ENCODE peak calls at places on chromosome 17, in seven cellular contexts. B is fibroblast of the aortic adventitia, J is neural crest cell, A is WTC11, C is cardiac fibroblast, V is testis, Q is bronchial epithelial cell. Z is an unnamed sample.

GRCh38 chr17:77479817-77480508 is 339.2 kb downstream of the SEC14L1 start:
- DNase-seq in A (no peak), B (no peak), C (no peak), V (no peak), Q (no peak), J (no peak), Z (no peak)

GRCh38 chr17:78935419-78936323 is 10.5 kb upstream of the TIMP2 start:
- DNase-seq in C (peak; percentile 99), Q (peak; percentile 18), V (peak; percentile 73), J (no peak), B (peak; percentile 99), A (no peak), Z (no peak)

GRCh38 chr17:33751702-33752065 is 458.6 kb upstream of the ASIC2 start:
- DNase-seq in Q (no peak), J (no peak), B (no peak), C (no peak), A (peak; percentile 53), V (no peak), Z (no peak)

GRCh38 chr17:51487947-51488346 is 227.6 kb downstream of the UTP18 start:
- DNase-seq in B (no peak), J (no peak), V (peak; percentile 38), C (peak; percentile 3), A (peak; percentile 33), Q (peak; percentile 17), Z (peak; percentile 5)

GRCh38 chr17:14121952-14122351 is 52.6 kb downstream of the COX10 start:
- DNase-seq in A (no peak), B (no peak), C (no peak), J (no peak), Q (no peak), V (no peak), Z (no peak)

GRCh38 chr17:33234930-33235685 is 58.0 kb downstream of the ASIC2 start:
- DNase-seq in A (no peak), C (peak; percentile 90), Q (peak; percentile 97), V (peak; percentile 81), B (peak; percentile 91), J (no peak), Z (no peak)

GRCh38 chr17:28712037-28712704 is 483 bp upstream of the PROCA1 start:
- DNase-seq in A (peak; percentile 68), Q (no peak), B (no peak), J (peak; percentile 35), C (no peak), V (peak; percentile 36), Z (peak; percentile 65)

GRCh38 chr17:278055-279028 is 74.3 kb downstream of the RPH3AL start:
- DNase-seq in A (no peak), Q (no peak), C (no peak), V (no peak), B (no peak), J (no peak), Z (no peak)

GRCh38 chr17:82664701-82665182 is 16.5 kb upstream of the WDR45B start:
- DNase-seq in C (no peak), A (no peak), V (no peak), B (no peak), Q (no peak), J (no peak), Z (no peak)

GRCh38 chr17:56925088-56925487 is 11.2 kb upstream of the TRIM25 start:
- DNase-seq in V (no peak), J (no peak), A (no peak), B (no peak), Q (no peak), C (no peak), Z (no peak)

GRCh38 chr17:77498056-77498785 is 357.5 kb downstream of the SEC14L1 start:
- DNase-seq in B (no peak), J (no peak), C (no peak), A (no peak), V (peak; percentile 11), Q (no peak), Z (no peak)

GRCh38 chr17:45009676-45010467 is 41.6 kb downstream of the DCAKD start:
- DNase-seq in A (no peak), V (no peak), B (no peak), J (no peak), C (no peak), Q (no peak), Z (no peak)

GRCh38 chr17:48740537-48740936 is 12.0 kb upstream of the HOXB13 start:
- DNase-seq in V (no peak), Q (no peak), B (no peak), J (no peak), A (no peak), C (no peak), Z (no peak)

GRCh38 chr17:15510361-15510760 is 42.9 kb upstream of the CDRT4 start:
- DNase-seq in C (peak; percentile 88), A (no peak), Q (peak; percentile 57), B (peak; percentile 67), J (no peak), V (no peak), Z (no peak)

GRCh38 chr17:80738987-80739730 is 194.5 kb downstream of the RPTOR start:
- DNase-seq in A (no peak), Q (no peak), V (no peak), B (no peak), C (no peak), J (no peak), Z (no peak)

GRCh38 chr17:79039171-79039570 is 15.2 kb downstream of the C1QTNF1 start:
- DNase-seq in B (no peak), Q (no peak), C (no peak), J (no peak), V (no peak), A (no peak), Z (no peak)

GRCh38 chr17:74153821-74154430 is 49.6 kb upstream of the RPL38 start:
- DNase-seq in J (no peak), Q (no peak), A (no peak), B (no peak), V (no peak), C (no peak), Z (no peak)
- TF ChIP-seq CTCF in J (no peak), Q (no peak), A (no peak), B (no peak), V (no peak), C (no peak), Z (no peak)

DNA sequence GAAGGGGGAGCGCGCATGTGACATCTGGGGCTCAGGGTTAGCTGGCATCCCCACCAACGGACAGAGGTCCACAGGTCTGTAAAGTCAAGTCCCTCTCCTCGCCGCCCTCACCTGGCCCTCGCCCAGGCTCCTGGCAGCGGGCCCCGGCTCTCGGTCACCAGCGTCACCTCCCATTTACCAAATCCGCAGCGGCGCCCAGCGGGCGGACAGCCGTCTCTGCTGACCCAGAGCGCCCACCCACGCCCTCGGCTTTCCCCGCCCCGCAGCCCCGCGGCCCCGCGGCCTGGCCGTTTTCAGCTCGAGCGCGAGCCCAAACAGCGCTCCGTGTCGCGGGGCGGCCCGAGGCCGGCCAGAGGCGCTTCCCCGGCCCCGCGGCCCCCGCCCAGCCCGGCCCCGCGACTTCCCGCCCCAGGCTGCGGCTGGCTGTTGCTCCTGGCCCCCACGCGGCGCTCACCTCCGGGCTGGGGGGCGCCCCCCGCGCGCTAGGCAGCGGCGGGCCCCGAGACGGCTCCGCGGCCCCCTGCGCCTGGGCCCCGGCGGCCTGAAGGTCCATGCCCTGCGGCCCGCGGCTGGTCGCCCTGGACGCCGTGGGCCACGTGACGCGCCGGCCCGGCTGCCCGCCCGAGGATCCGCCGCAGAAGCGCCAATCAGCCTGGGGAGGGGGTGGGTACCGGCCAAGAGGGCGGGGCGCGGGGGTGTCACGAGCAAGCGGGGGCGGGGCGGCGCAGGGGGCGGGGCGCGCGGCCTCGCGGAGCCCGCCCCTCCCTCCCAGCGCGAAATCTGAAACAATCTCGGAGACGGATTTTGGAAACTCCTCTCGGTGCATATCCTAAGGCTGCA is at the start of gene COPRS:
- DNase-seq in J (peak; percentile 79), Q (peak; percentile 43), B (peak; percentile 82), A (peak; percentile 81), C (peak; percentile 82), V (peak; percentile 92), Z (peak; percentile 89)
- TF ChIP-seq CTCF in J (no peak), Q (no peak), B (peak; percentile 24), A (no peak), C (no peak), V (no peak), Z (no peak)

DNA sequence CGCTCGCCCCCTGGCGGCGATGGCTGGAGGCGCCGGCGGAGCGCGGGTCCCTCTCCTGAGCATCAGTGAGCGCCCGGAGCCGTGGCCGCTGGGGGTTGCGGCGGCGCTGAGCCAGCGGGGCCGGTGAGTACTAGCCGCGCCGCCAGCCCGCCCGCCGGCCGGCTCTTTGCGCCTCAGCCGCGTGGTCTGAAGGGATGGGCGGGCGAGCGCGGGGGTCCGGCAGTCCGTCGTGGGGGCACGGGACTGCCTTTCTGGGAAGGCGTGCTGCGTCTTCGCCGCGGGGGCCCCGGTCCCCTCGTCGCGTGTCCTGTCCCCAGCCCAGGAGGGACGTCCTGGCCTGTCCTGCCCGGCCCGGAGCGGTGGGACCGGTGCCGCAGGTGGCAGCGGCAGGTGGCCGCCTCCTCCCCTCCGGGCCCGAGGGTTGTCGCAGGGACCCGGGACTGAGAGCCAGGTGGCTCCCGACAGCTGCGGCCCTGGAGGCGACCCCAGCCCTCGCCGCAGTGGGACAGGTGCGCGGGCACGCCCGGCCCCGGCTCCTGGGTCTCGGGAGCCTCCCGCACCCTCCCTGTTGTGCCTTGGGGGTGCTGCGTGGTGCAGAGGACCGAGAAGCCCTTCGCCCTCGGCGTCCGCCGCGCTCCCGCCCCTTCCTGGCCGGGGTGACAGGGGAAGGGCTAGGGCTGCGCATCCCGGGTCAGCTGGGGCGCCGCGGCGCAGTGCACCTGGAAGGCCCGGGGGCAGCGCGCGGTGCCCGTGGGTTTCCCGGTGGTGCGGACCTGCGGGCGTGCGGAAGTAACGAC is at the start of gene SPECC1:
- DNase-seq in B (peak; percentile 47), A (peak; percentile 95), J (peak; percentile 88), C (peak; percentile 55), V (peak; percentile 85), Q (peak; percentile 33), Z (peak; percentile 96)
- TF ChIP-seq CTCF in B (peak; percentile 63), A (no peak), J (peak; percentile 46), C (peak; percentile 49), V (peak; percentile 99), Q (no peak), Z (peak; percentile 60)

GRCh38 chr17:47066841-47067682 is 88.0 kb upstream of the RPRML start:
- DNase-seq in A (peak; percentile 80), Q (peak; percentile 79), B (peak; percentile 93), J (peak; percentile 67), V (peak; percentile 92), C (peak; percentile 94), Z (peak; percentile 67)
- TF ChIP-seq CTCF in A (no peak), Q (peak; percentile 3), B (peak; percentile 18), J (peak; percentile 23), V (peak; percentile 5), C (no peak), Z (no peak)